ENCODE peak calls at places on chromosomes 3 and 15, in six cellular contexts. One of them, this sample, is unnamed.

GRCh38 chr15:58309993-58310928 is 121.5 kb upstream of the LIPC start:
- DNase-seq in HepG2: peak; percentile 6
- DNase-seq in H1: no peak
- DNase-seq in GM12891: no peak
- DNase-seq in K562: no peak
- DNase-seq in GM12878: no peak
- DNase-seq in this sample: no peak

GRCh38 chr15:69304176-69304533 is 5.4 kb downstream of the PAQR5 start:
- DNase-seq in HepG2: peak; percentile 25
- DNase-seq in K562: no peak
- DNase-seq in GM12891: no peak
- DNase-seq in GM12878: no peak
- DNase-seq in H1: no peak
- DNase-seq in this sample: no peak

GRCh38 chr15:89034305-89034704 is 54.0 kb upstream of the ABHD2 start:
- DNase-seq in H1: no peak
- DNase-seq in GM12891: no peak
- DNase-seq in GM12878: no peak
- DNase-seq in K562: no peak
- DNase-seq in HepG2: peak; percentile 12
- DNase-seq in this sample: no peak

GRCh38 chr3:156548041-156548687 is 6.8 kb downstream of the SSR3 start:
- DNase-seq in HepG2: no peak
- DNase-seq in H1: no peak
- DNase-seq in K562: no peak
- DNase-seq in GM12878: no peak
- DNase-seq in GM12891: no peak
- DNase-seq in this sample: no peak

GRCh38 chr3:146241523-146242240 is 9.2 kb downstream of the PLSCR4 start:
- DNase-seq in GM12891: no peak
- DNase-seq in HepG2: no peak
- DNase-seq in K562: no peak
- DNase-seq in H1: no peak
- DNase-seq in GM12878: no peak
- DNase-seq in this sample: no peak

GRCh38 chr3:5298453-5298852 is 110.9 kb downstream of the EDEM1 start:
- DNase-seq in K562: no peak
- DNase-seq in GM12878: peak; percentile 69
- DNase-seq in HepG2: no peak
- DNase-seq in GM12891: peak; percentile 32
- DNase-seq in H1: no peak
- DNase-seq in this sample: peak; percentile 8

GRCh38 chr3:49895791-49896190 is 7.9 kb downstream of the MST1R start:
- DNase-seq in GM12891: no peak
- DNase-seq in K562: no peak
- DNase-seq in GM12878: no peak
- DNase-seq in HepG2: no peak
- DNase-seq in H1: no peak
- DNase-seq in this sample: no peak

GRCh38 chr15:61659571-61660190 is 400.6 kb downstream of the VPS13C start:
- DNase-seq in HepG2: no peak
- DNase-seq in GM12891: no peak
- DNase-seq in H1: no peak
- DNase-seq in GM12878: no peak
- DNase-seq in K562: no peak
- DNase-seq in this sample: no peak

GRCh38 chr3:24475945-24476344 is 18.7 kb downstream of the THRB start:
- DNase-seq in GM12878: no peak
- DNase-seq in K562: no peak
- DNase-seq in H1: no peak
- DNase-seq in GM12891: no peak
- DNase-seq in HepG2: no peak
- DNase-seq in this sample: no peak

DNA sequence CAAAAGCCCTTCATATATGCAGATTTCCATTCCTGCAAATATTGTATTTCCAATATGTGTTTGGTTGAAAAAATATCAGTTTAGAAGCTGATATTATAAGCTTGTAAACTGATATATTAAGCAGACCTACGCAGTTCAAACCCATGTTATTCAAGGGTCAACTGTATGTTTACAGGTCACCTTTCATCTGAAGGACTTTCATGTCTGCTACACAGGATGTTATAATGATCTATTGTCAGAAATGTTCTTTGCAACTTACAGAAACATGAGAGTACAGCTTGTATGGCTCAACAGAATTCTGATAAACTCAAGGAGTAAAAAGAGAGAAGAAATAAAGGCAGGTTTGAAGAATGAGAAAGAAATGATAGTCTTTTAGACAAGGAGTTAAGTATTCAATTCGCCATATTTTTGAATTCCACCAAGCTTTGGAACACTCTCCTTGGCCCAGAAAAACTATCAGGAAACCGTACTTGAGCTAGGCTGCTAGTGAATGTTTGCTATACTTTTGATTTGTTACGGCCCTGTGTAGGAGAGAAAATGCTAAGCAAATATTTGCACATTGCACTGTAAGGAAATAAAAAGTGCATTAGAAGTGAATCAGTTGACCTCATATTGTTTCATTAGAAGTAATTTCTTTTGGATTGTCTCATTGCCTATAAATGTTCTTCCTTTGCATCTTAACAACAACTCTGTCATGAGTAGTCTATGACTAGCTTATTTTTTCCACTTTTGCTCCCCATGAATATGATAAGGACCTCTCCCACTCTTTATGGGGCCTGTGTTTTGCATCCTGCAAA is 81.2 kb downstream of the NEK11 start:
- DNase-seq in K562: no peak
- DNase-seq in GM12891: no peak
- DNase-seq in GM12878: no peak
- DNase-seq in H1: no peak
- DNase-seq in HepG2: peak; percentile 60
- DNase-seq in this sample: no peak
- TF ChIP-seq TAF1 in K562: no peak
- TF ChIP-seq TAF1 in GM12891: no peak
- TF ChIP-seq TAF1 in GM12878: no peak
- TF ChIP-seq TAF1 in H1: no peak
- TF ChIP-seq TAF1 in HepG2: no peak
- TF ChIP-seq TAF1 in this sample: no peak

DNA sequence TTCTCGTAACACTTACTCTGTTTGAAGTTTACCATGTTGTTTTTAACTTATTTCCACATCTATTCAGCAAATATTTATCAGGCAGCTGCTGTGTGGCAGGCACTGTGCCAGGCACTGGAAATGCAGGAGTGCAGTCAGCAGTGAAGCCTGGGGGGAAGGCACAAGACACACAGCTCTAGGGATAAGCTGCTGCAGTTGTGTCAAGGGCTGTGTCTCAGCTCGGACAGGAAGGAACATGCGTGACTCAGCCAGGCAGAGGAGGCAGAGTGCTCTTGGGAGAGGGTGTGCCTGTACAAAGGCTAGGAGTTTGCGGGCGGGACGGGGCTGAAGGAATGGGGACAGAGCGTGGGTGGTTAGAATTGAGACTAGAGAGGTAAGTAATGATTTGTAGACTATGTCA is 24.7 kb downstream of the LYSMD4 start:
- DNase-seq in GM12878: no peak
- DNase-seq in H1: no peak
- DNase-seq in GM12891: no peak
- DNase-seq in HepG2: no peak
- DNase-seq in K562: no peak
- DNase-seq in this sample: no peak
- TF ChIP-seq POLR2A in GM12878: no peak
- TF ChIP-seq POLR2A in H1: no peak
- TF ChIP-seq POLR2A in GM12891: no peak
- TF ChIP-seq POLR2A in HepG2: no peak
- TF ChIP-seq POLR2A in K562: no peak
- TF ChIP-seq POLR2A in this sample: no peak

DNA sequence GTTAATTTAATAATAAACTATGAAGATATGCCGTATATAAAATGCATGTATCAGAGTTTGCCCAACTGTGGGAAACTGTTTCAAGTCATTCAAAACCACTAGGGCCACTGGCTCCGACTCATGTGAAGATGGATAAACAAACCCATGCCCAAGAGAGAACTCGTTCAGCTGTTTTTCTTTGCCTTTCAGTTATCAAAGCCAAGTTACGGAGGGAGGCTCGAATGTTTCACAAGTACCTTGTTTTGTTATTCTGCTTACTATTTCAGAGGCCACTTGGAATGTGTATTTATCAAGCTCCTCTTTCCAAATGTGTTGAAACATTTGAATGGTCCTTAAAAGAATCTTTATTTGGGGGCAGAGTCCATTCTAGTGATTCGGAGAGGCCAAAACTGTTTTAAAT is 82.1 kb downstream of the DUT start:
- DNase-seq in HepG2: peak; percentile 9
- DNase-seq in GM12891: no peak
- DNase-seq in K562: no peak
- DNase-seq in GM12878: no peak
- DNase-seq in H1: no peak
- DNase-seq in this sample: no peak
- TF ChIP-seq POLR2AphosphoS5 in HepG2: no peak
- TF ChIP-seq POLR2AphosphoS5 in GM12891: no peak
- TF ChIP-seq POLR2AphosphoS5 in K562: no peak
- TF ChIP-seq POLR2AphosphoS5 in GM12878: no peak
- TF ChIP-seq POLR2AphosphoS5 in H1: no peak
- TF ChIP-seq POLR2AphosphoS5 in this sample: no peak

DNA sequence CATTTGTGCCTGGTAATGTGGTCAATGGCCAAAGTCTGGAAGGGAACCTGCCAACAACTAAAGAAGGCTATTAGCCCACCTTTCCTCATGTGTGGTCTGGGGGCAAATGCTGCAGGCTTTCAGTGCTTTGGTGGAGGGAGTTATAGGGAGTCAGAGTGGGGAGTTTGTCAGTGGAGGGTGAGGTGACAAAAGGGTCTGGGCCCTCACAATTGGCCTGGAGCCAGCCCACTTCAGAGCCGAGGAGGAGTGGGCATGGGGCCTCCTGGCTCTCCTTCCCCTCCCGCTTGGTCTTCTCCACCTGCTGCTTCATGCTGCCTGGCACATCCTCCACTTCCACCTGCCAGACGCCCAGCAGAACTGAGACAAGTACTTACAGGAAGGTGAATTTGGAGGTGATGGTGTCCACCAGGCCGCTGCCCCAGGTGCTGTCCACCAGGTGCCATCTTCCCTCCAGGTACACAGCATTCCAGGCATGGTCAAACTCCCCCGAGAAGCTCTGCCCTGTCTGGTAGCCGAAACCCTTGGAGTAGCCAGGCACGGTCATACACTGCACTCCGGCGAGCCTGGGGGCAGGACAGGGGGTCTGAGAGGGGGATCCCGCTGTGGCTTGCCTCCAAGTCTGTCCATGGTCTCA is 40.9 kb downstream of the KY start:
- DNase-seq in GM12878: no peak
- DNase-seq in GM12891: no peak
- DNase-seq in K562: no peak
- DNase-seq in HepG2: no peak
- DNase-seq in H1: no peak
- DNase-seq in this sample: no peak
- TF ChIP-seq TAF1 in GM12878: no peak
- TF ChIP-seq TAF1 in GM12891: no peak
- TF ChIP-seq TAF1 in K562: no peak
- TF ChIP-seq TAF1 in HepG2: no peak
- TF ChIP-seq TAF1 in H1: no peak
- TF ChIP-seq TAF1 in this sample: no peak

GRCh38 chr3:172042136-172042535 is 2.8 kb downstream of the FNDC3B start:
- DNase-seq in K562: no peak
- DNase-seq in GM12878: no peak
- DNase-seq in H1: no peak
- DNase-seq in GM12891: no peak
- DNase-seq in HepG2: no peak
- DNase-seq in this sample: no peak

GRCh38 chr3:172040078-172040975 is 949 bp downstream of the FNDC3B start:
- DNase-seq in HepG2: peak; percentile 72
- DNase-seq in GM12891: peak; percentile 43
- DNase-seq in K562: peak; percentile 84
- DNase-seq in H1: peak; percentile 76
- DNase-seq in GM12878: no peak
- DNase-seq in this sample: peak; percentile 53

GRCh38 chr3:172043233-172043632 is 3.9 kb downstream of the FNDC3B start:
- DNase-seq in H1: no peak
- DNase-seq in GM12878: no peak
- DNase-seq in K562: no peak
- DNase-seq in HepG2: no peak
- DNase-seq in GM12891: no peak
- DNase-seq in this sample: no peak

GRCh38 chr3:172039352-172040077 is at the start of gene FNDC3B:
- DNase-seq in K562: peak; percentile 78
- DNase-seq in H1: peak; percentile 98
- DNase-seq in GM12891: peak; percentile 69
- DNase-seq in HepG2: peak; percentile 89
- DNase-seq in GM12878: peak; percentile 59
- DNase-seq in this sample: peak; percentile 67

GRCh38 chr3:172040976-172041963 is 1.9 kb downstream of the FNDC3B start:
- DNase-seq in HepG2: no peak
- DNase-seq in K562: no peak
- DNase-seq in H1: no peak
- DNase-seq in GM12878: no peak
- DNase-seq in GM12891: no peak
- DNase-seq in this sample: no peak
- TF ChIP-seq POLR2A in HepG2: no peak
- TF ChIP-seq POLR2A in K562: no peak
- TF ChIP-seq POLR2A in H1: no peak
- TF ChIP-seq POLR2A in GM12878: no peak
- TF ChIP-seq POLR2A in GM12891: no peak
- TF ChIP-seq POLR2A in this sample: no peak

DNA sequence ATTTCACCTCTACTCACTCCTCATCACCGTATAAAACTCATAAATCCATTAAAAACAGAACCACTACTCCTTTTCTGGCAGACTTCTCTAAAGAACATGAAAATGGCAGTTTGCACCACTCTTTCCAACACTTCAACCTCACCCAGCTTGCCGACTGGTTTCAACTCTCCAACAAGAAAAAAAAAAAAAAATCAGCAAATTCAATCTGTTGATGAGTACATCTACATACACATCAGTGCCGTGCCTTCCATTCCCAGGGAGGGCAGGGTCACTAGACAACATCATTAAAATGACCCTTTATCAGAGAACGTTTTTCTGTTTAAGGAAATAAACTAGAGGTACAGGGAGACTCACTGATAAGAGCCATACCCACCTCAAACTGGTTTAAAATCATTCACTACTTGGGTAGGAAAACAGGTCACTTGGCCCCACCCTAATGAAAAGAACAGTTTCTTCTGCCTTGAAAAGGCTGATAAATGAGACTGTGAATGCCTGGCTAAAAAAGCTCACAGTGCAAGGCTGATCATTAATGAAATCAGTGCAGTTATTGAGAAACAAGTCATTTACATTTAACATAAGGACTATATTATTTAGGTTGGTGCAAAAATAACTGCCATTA is 6.0 kb downstream of the ANXA2 start:
- DNase-seq in HepG2: no peak
- DNase-seq in GM12878: no peak
- DNase-seq in H1: no peak
- DNase-seq in GM12891: no peak
- DNase-seq in K562: no peak
- DNase-seq in this sample: no peak
- TF ChIP-seq POLR2AphosphoS5 in HepG2: no peak
- TF ChIP-seq POLR2AphosphoS5 in GM12878: no peak
- TF ChIP-seq POLR2AphosphoS5 in H1: no peak
- TF ChIP-seq POLR2AphosphoS5 in GM12891: no peak
- TF ChIP-seq POLR2AphosphoS5 in K562: no peak
- TF ChIP-seq POLR2AphosphoS5 in this sample: no peak

GRCh38 chr15:63344737-63345390 is 36.8 kb downstream of the CA12 start:
- DNase-seq in H1: no peak
- DNase-seq in HepG2: no peak
- DNase-seq in GM12891: no peak
- DNase-seq in K562: peak; percentile 41
- DNase-seq in GM12878: no peak
- DNase-seq in this sample: no peak
- TF ChIP-seq TAF1 in H1: no peak
- TF ChIP-seq TAF1 in HepG2: no peak
- TF ChIP-seq TAF1 in GM12891: no peak
- TF ChIP-seq TAF1 in K562: no peak
- TF ChIP-seq TAF1 in GM12878: no peak
- TF ChIP-seq TAF1 in this sample: no peak